ENCODE peak calls at places on chromosomes 3 and 15, in four cellular contexts. F is non-pigmented ciliary epithelial cell, H is HEK293T, V is GM19239. M is an unnamed sample.

GRCh38 chr3:53074761-53075742 is 29.2 kb upstream of the SFMBT1 start:
- DNase-seq in F (no peak), H (no peak), V (no peak), M (peak; percentile 28)

GRCh38 chr3:63351159-63352007 is 73.3 kb downstream of the SYNPR start:
- DNase-seq in F (no peak), H (peak; percentile 43), V (peak; percentile 18), M (no peak)

GRCh38 chr3:14534379-14535191 is 5.6 kb downstream of the GRIP2 start:
- DNase-seq in F (no peak), H (no peak), V (no peak), M (peak; percentile 43)

GRCh38 chr3:48715179-48715800 is 1.7 kb downstream of the IP6K2 start:
- DNase-seq in F (no peak), H (no peak), V (no peak), M (no peak)

GRCh38 chr3:72753495-72753894 is 94.8 kb downstream of the SHQ1 start:
- DNase-seq in F (no peak), H (no peak), V (no peak), M (no peak)

GRCh38 chr3:66115858-66116654 is 77.3 kb upstream of the MAGI1 start:
- DNase-seq in F (peak; percentile 96), H (no peak), V (no peak), M (no peak)

GRCh38 chr15:82122754-82123400 is 77.1 kb upstream of the MEX3B start:
- DNase-seq in F (peak; percentile 97), H (no peak), V (no peak), M (no peak)

GRCh38 chr15:90219421-90220141 is 14.2 kb downstream of the CIB1 start:
- DNase-seq in F (no peak), H (peak; percentile 81), V (no peak), M (no peak)

GRCh38 chr15:59335197-59335786 is 37.4 kb downstream of the MYO1E start:
- DNase-seq in F (no peak), H (no peak), V (no peak), M (no peak)

GRCh38 chr15:66389098-66389858 is 2.6 kb downstream of the MAP2K1 start:
- DNase-seq in F (no peak), H (no peak), V (no peak), M (no peak)

GRCh38 chr3:77815467-77815866 is 775.6 kb downstream of the ROBO2 start:
- DNase-seq in F (no peak), H (peak; percentile 10), V (no peak), M (no peak)

GRCh38 chr3:52533623-52534280 is at the start of gene NT5DC2:
- DNase-seq in F (no peak), H (peak; percentile 87), V (peak; percentile 93), M (peak; percentile 63)

GRCh38 chr15:64341961-64342360 is 14.0 kb downstream of the CSNK1G1 start:
- DNase-seq in F (no peak), H (no peak), V (no peak), M (no peak)

GRCh38 chr15:68375191-68375631 is 56.8 kb downstream of the ITGA11 start:
- DNase-seq in F (no peak), H (no peak), V (no peak), M (no peak)

GRCh38 chr3:190697901-190698300 is 164.6 kb downstream of the GMNC start:
- DNase-seq in F (no peak), H (no peak), V (no peak), M (no peak)

GRCh38 chr3:12004741-12005513 is 739 bp downstream of the SYN2 start:
- DNase-seq in F (no peak), H (peak; percentile 47), V (no peak), M (no peak)

GRCh38 chr3:162810776-162811175 is 1314.2 kb downstream of the OTOL1 start:
- DNase-seq in F (no peak), H (no peak), V (no peak), M (no peak)

GRCh38 chr15:52466134-52466701 is 62.5 kb downstream of the MYO5A start:
- DNase-seq in F (no peak), H (no peak), V (peak; percentile 81), M (no peak)

GRCh38 chr15:45521596-45522167 is 873 bp downstream of the SLC30A4 start:
- DNase-seq in F (no peak), H (peak; percentile 6), V (peak; percentile 10), M (no peak)

GRCh38 chr15:43920815-43921214 is 94.0 kb downstream of the WDR76 start:
- DNase-seq in F (no peak), H (peak; percentile 34), V (no peak), M (no peak)

GRCh38 chr3:117919611-117920010 is 1115.0 kb downstream of the IGSF11 start:
- DNase-seq in F (no peak), H (no peak), V (no peak), M (no peak)

GRCh38 chr15:47399100-47399499 is 318.2 kb upstream of the SEMA6D start:
- DNase-seq in F (no peak), H (no peak), V (no peak), M (no peak)

GRCh38 chr3:177061382-177061781 is 135.9 kb downstream of the TBL1XR1 start:
- DNase-seq in F (no peak), H (no peak), V (no peak), M (no peak)

GRCh38 chr3:18224406-18224805 is 200.7 kb downstream of the SATB1 start:
- DNase-seq in F (no peak), H (no peak), V (no peak), M (no peak)

GRCh38 chr3:189368384-189368783 is 196.6 kb downstream of the TPRG1 start:
- DNase-seq in F (no peak), H (no peak), V (no peak), M (no peak)

GRCh38 chr3:176514297-176514696 is 683.0 kb downstream of the TBL1XR1 start:
- DNase-seq in F (peak; percentile 9), H (peak; percentile 75), V (no peak), M (no peak)

GRCh38 chr15:60077581-60078359 is 73.7 kb downstream of the FOXB1 start:
- DNase-seq in F (no peak), H (no peak), V (no peak), M (no peak)

GRCh38 chr3:7682822-7683229 is 818.8 kb upstream of the LMCD1 start:
- DNase-seq in F (peak; percentile 85), H (no peak), V (no peak), M (peak; percentile 21)

GRCh38 chr3:174907027-174907426 is 47.9 kb downstream of the NAALADL2 start:
- DNase-seq in F (no peak), H (no peak), V (no peak), M (no peak)

GRCh38 chr3:192611411-192611810 is 115.9 kb downstream of the FGF12 start:
- DNase-seq in F (no peak), H (no peak), V (no peak), M (no peak)

GRCh38 chr3:165185707-165186327 is 10.4 kb downstream of the SLITRK3 start:
- DNase-seq in F (peak; percentile 20), H (peak; percentile 61), V (peak; percentile 23), M (peak; percentile 59)

GRCh38 chr3:62732183-62732904 is 142.9 kb downstream of the CADPS start:
- DNase-seq in F (no peak), H (no peak), V (no peak), M (no peak)

GRCh38 chr15:27730878-27731277 is 368.2 kb downstream of the OCA2 start:
- DNase-seq in F (no peak), H (no peak), V (no peak), M (no peak)

GRCh38 chr3:196643201-196643749 is 3.8 kb downstream of the NRROS start:
- DNase-seq in F (no peak), H (no peak), V (peak; percentile 80), M (no peak)

GRCh38 chr3:124557433-124558232 is 172.6 kb upstream of the UMPS start:
- DNase-seq in F (no peak), H (no peak), V (no peak), M (no peak)